ENCODE peak calls at places on chromosomes 7 and 10, in five cellular contexts. Q is progenitor cell of endocrine pancreas, F is stomach, G is WTC11, K is cardiac muscle cell. L is an unnamed sample.

GRCh38 chr10:89426230-89426868 is 12.0 kb downstream of the IFIT5 start:
- DNase-seq in F (no peak), Q (no peak), G (no peak), K (peak; percentile 67), L (peak; percentile 4)

GRCh38 chr10:79372871-79373270 is 25.6 kb downstream of the PPIF start:
- DNase-seq in K (no peak), Q (no peak), F (no peak), G (no peak), L (no peak)

GRCh38 chr7:33129806-33130153 is 416 bp downstream of the BBS9 start:
- DNase-seq in K (no peak), G (no peak), F (no peak), Q (no peak), L (no peak)

GRCh38 chr10:5349362-5349761 is 15.4 kb upstream of the UCN3 start:
- DNase-seq in G (no peak), K (no peak), F (no peak), Q (no peak), L (no peak)

GRCh38 chr7:134298902-134299683 is 17.6 kb downstream of the SLC35B4 start:
- DNase-seq in F (peak; percentile 60), G (no peak), Q (no peak), K (no peak), L (no peak)

GRCh38 chr10:44325157-44325556 is 59.7 kb downstream of the CXCL12 start:
- DNase-seq in K (no peak), F (peak; percentile 53), G (no peak), Q (no peak), L (no peak)

GRCh38 chr7:46006212-46006611 is 85.1 kb upstream of the IGFBP3 start:
- DNase-seq in Q (no peak), G (no peak), K (no peak), F (no peak), L (no peak)

GRCh38 chr10:122388287-122388997 is 13.9 kb downstream of the PLEKHA1 start:
- DNase-seq in K (no peak), G (no peak), F (no peak), Q (no peak), L (no peak)

GRCh38 chr10:5040010-5040635 is 36.5 kb upstream of the AKR1C2 start:
- DNase-seq in F (no peak), K (no peak), Q (no peak), G (no peak), L (no peak)

GRCh38 chr10:69742356-69742695 is 59.4 kb upstream of the COL13A1 start:
- DNase-seq in F (no peak), Q (no peak), K (no peak), G (no peak), L (no peak)

GRCh38 chr10:72186633-72187330 is 29.0 kb upstream of the ANAPC16 start:
- DNase-seq in F (no peak), Q (no peak), K (no peak), G (no peak), L (no peak)

GRCh38 chr7:49866910-49867309 is 93.5 kb downstream of the VWC2 start:
- DNase-seq in G (no peak), Q (no peak), F (no peak), K (no peak), L (no peak)

GRCh38 chr7:151271699-151272355 is 23.3 kb upstream of the SMARCD3 start:
- DNase-seq in K (no peak), Q (no peak), G (no peak), F (peak; percentile 44), L (no peak)

DNA sequence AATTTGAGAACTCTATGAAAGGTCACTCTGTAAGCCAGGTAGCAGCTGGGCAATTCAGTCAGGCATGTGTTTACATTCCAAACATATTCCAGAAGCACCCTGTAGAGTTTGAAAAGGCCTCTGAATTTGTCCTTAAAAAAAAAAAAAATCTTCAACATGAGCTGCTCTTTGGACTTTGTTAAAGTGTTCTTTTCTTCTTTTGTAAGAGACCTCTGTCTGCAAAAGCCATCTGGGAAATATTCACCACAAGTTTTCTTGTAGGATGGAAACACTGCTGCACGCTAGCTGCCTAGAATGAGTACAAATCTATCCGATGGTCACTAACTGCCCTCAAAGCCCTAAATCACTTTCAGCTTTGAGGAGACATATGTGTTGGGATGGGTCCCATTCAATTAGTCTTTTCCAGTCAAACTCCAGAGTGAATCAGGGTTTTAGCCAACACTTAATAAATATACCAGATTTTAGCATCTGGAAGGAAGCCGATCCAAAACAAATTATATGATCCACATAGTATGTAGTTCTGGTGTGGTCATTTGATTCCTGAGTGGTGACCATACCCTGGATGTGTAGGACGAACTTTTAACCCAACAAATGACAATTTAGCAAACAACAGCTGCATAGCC is 85.9 kb downstream of the CD36 start:
- DNase-seq in F (no peak), K (peak; percentile 9), Q (no peak), G (no peak), L (no peak)
- TF ChIP-seq CTCF in F (no peak), K (no peak), Q (no peak), G (no peak), L (no peak)

DNA sequence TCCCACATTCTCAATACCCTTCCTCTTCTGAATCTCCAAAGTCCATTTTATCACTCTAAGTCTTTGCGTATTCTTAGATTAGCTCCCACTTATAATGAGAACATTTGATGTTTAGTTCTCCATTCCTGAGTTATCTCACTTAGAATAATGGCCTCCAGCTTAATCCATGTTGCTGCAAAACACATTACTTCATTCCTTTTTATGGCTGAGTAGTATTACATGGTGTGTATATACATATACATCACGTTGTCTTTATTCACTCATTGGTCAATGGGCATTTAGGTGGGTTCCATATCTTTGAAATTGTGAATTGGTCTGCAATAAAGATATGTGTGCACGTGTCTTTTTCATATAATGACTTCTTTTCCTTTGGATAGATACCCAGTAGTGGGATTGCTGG is 32.3 kb downstream of the GPR22 start:
- DNase-seq in G (no peak), K (no peak), Q (no peak), F (no peak), L (no peak)
- TF ChIP-seq CTCF in G (no peak), K (no peak), Q (no peak), F (no peak), L (no peak)

DNA sequence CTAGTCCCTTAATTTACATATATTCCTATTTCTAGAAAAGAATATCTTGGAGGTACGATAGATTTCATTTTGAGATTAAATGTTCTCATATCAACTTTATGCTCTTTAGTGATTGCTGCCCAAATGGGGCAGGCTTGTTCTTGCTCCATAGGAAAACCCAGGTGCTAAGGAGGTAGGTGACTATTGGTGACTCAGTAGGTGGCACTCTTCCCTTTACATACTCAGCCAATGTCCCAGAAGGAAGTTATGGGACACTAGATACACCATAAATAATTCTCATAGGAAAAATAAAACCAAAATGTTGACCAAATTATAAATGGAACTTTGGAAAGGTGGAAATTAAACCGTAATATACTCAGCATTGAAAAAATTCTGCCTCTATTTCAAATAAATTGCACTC is 4.0 kb downstream of the SKAP2 start:
- DNase-seq in G (no peak), F (no peak), Q (no peak), K (peak; percentile 3), L (no peak)
- TF ChIP-seq CTCF in G (no peak), F (no peak), Q (peak; percentile 41), K (no peak), L (peak; percentile 12)

GRCh38 chr7:28873410-28873809 is 84.7 kb downstream of the TRIL start:
- DNase-seq in K (no peak), F (no peak), G (no peak), Q (no peak), L (no peak)
- TF ChIP-seq CTCF in K (no peak), F (no peak), G (no peak), Q (no peak), L (no peak)

GRCh38 chr10:84256510-84257342 is 11.9 kb downstream of the RGR start:
- DNase-seq in F (peak; percentile 47), K (peak; percentile 52), Q (no peak), G (peak; percentile 84), L (peak; percentile 75)
- TF ChIP-seq CTCF in F (no peak), K (peak; percentile 70), Q (peak; percentile 70), G (peak; percentile 76), L (peak; percentile 65)

GRCh38 chr10:77606751-77607150 is 30.9 kb downstream of the KCNMA1 start:
- DNase-seq in Q (no peak), F (no peak), G (no peak), K (no peak), L (no peak)
- TF ChIP-seq CTCF in Q (no peak), F (no peak), G (no peak), K (no peak), L (no peak)

DNA sequence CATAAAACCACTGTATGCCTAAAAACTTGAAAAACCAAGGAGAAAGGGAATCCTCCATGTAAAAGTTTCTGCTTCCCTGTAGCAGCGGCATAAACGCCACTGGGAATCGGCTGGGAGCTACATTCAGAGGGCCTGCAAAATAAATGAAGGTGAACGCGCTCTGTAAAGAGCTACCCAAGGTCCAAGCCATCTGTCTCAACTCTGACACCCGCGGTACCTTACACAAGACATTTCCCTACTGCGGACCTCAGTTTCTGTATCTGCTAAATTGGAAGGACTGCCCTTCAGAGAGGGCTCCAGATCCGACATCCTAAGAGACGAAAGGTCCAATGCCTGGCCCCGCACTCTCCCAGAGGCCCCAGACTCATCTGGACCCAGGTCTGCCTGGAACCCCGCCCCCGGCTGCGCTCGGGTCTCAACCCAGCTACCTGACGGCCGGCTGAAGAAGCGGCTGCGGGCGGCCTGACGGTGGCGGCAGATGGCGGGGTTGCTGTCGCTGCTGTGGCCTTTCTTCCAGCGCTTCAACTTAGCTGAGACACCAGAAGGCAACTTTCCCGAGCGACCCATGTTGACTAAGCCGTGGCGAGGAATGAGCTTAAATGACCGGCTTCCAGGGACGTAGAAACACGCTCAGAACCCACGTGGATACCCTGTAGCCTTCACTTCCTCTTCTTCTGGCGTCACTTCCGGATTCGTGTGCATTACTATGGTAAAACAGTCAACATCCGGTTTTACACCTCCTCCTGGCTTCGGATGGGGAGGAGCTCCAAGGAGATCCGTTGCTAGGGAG is at the start of gene RRP12:
- DNase-seq in Q (peak; percentile 42), G (peak; percentile 73), K (peak; percentile 97), F (peak; percentile 90), L (peak; percentile 65)
- TF ChIP-seq CTCF in Q (peak; percentile 23), G (no peak), K (peak; percentile 17), F (no peak), L (no peak)

GRCh38 chr7:6576024-6576866 is 1.0 kb upstream of the ZDHHC4 start:
- DNase-seq in K (no peak), Q (no peak), G (peak; percentile 29), F (no peak), L (no peak)
- TF ChIP-seq CTCF in K (no peak), Q (no peak), G (no peak), F (no peak), L (no peak)

DNA sequence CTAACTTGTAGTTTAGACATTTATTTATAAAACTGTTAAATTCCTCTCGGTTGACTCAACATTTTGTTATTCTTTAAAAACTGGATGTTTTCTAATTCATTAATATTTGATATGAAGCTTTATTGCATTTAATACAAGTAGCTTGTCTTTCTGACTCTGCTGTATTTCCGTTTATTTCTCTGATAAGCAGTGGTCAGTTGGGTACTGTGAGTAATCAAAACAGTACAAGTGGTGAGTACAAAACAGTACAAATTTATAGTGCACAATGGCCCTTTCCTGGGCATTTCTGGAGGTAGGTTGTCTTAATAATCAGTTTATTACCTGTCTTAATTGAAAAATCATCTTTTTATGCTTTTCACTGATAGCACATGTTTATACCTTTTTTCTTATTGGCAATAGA is 182.7 kb downstream of the CCSER2 start:
- DNase-seq in F (no peak), Q (no peak), K (no peak), G (no peak), L (no peak)
- TF ChIP-seq CTCF in F (no peak), Q (no peak), K (no peak), G (no peak), L (no peak)

GRCh38 chr10:27242473-27242950 is 1.9 kb upstream of the ACBD5 start:
- DNase-seq in K (no peak), F (no peak), G (no peak), Q (no peak), L (no peak)
- TF ChIP-seq CTCF in K (no peak), F (no peak), G (no peak), Q (no peak), L (no peak)